ENCODE peak calls at places on chromosomes 12 and 14, in ten cellular contexts. H, L, K, A, D, P, N, M, C and S are unnamed samples.

GRCh38 chr12:12095016-12095415 is 24.3 kb downstream of the BCL2L14 start:
- ATAC-seq in H (no peak), L (no peak), K (no peak), A (no peak), D (no peak), P (no peak), N (no peak), M (no peak), C (no peak), S (no peak)

GRCh38 chr14:31950760-31951637 is 126.1 kb upstream of the ARHGAP5 start:
- ATAC-seq in H (peak), L (peak), K (no peak), A (no peak), D (no peak), P (no peak), N (peak), M (peak), C (no peak), S (peak)

GRCh38 chr12:27754795-27755194 is 25.2 kb upstream of the KLHL42 start:
- ATAC-seq in H (no peak), L (no peak), K (no peak), A (no peak), D (no peak), P (no peak), N (no peak), M (no peak), C (no peak), S (no peak)

GRCh38 chr12:103279444-103279843 is 216.3 kb downstream of the C12orf42 start:
- ATAC-seq in H (no peak), L (no peak), K (no peak), A (no peak), D (peak), P (peak), N (no peak), M (no peak), C (peak), S (no peak)

GRCh38 chr12:28909291-28909690 is 239.8 kb upstream of the FAR2 start:
- ATAC-seq in H (no peak), L (no peak), K (no peak), A (no peak), D (no peak), P (no peak), N (no peak), M (no peak), C (no peak), S (no peak)

GRCh38 chr12:95241761-95242506 is 24.3 kb downstream of the VEZT start:
- ATAC-seq in H (no peak), L (no peak), K (no peak), A (no peak), D (no peak), P (no peak), N (no peak), M (no peak), C (no peak), S (no peak)

GRCh38 chr12:116502989-116503496 is 56.1 kb upstream of the MAP1LC3B2 start:
- ATAC-seq in H (no peak), L (peak), K (no peak), A (no peak), D (no peak), P (no peak), N (peak), M (no peak), C (no peak), S (no peak)

GRCh38 chr14:67487937-67488893 is at the start of gene TMEM229B:
- ATAC-seq in H (no peak), L (no peak), K (peak), A (peak), D (peak), P (peak), N (peak), M (no peak), C (peak), S (peak)

GRCh38 chr14:90803249-90803648 is 13.0 kb downstream of the TTC7B start:
- ATAC-seq in H (no peak), L (no peak), K (no peak), A (no peak), D (no peak), P (no peak), N (no peak), M (no peak), C (no peak), S (no peak)

GRCh38 chr14:76465651-76466050 is 89.7 kb downstream of the ESRRB start:
- ATAC-seq in H (no peak), L (no peak), K (no peak), A (no peak), D (no peak), P (no peak), N (no peak), M (peak), C (no peak), S (no peak)

GRCh38 chr14:30620178-30620577 is 1.9 kb upstream of the SCFD1 start:
- ATAC-seq in H (peak), L (no peak), K (no peak), A (no peak), D (peak), P (peak), N (no peak), M (no peak), C (no peak), S (no peak)

GRCh38 chr14:68495638-68496114 is 297.2 kb downstream of the ZFP36L1 start:
- ATAC-seq in H (no peak), L (no peak), K (no peak), A (no peak), D (no peak), P (no peak), N (no peak), M (no peak), C (peak), S (peak)

GRCh38 chr12:65779946-65780345 is 44.3 kb upstream of the HMGA2 start:
- ATAC-seq in H (no peak), L (no peak), K (no peak), A (no peak), D (no peak), P (no peak), N (no peak), M (no peak), C (no peak), S (no peak)

GRCh38 chr12:89333564-89334252 is 18.6 kb downstream of the DUSP6 start:
- ATAC-seq in H (no peak), L (peak), K (peak), A (peak), D (peak), P (peak), N (peak), M (peak), C (peak), S (peak)

GRCh38 chr12:116538682-116539264 is 20.4 kb upstream of the MAP1LC3B2 start:
- ATAC-seq in H (no peak), L (no peak), K (no peak), A (no peak), D (no peak), P (no peak), N (no peak), M (no peak), C (no peak), S (no peak)

GRCh38 chr14:36162267-36162666 is 14.3 kb downstream of the PTCSC3 start:
- ATAC-seq in H (no peak), L (no peak), K (no peak), A (no peak), D (no peak), P (no peak), N (no peak), M (peak), C (no peak), S (no peak)

GRCh38 chr12:46230985-46231384 is 37.9 kb downstream of the SLC38A1 start:
- ATAC-seq in H (peak), L (no peak), K (no peak), A (no peak), D (peak), P (peak), N (no peak), M (no peak), C (peak), S (no peak)

GRCh38 chr14:50001999-50002925 is 109.4 kb downstream of the ARF6 start:
- ATAC-seq in H (no peak), L (no peak), K (peak), A (no peak), D (peak), P (peak), N (no peak), M (no peak), C (peak), S (no peak)

GRCh38 chr12:10715491-10715890 is 7.6 kb downstream of the YBX3 start:
- ATAC-seq in H (no peak), L (no peak), K (no peak), A (peak), D (peak), P (peak), N (no peak), M (no peak), C (no peak), S (no peak)

GRCh38 chr14:37712976-37713431 is 117.6 kb downstream of the TTC6 start:
- ATAC-seq in H (no peak), L (no peak), K (no peak), A (no peak), D (no peak), P (no peak), N (no peak), M (no peak), C (no peak), S (peak)

GRCh38 chr12:108371801-108372344 is 32.8 kb upstream of the CMKLR1 start:
- ATAC-seq in H (no peak), L (peak), K (no peak), A (no peak), D (no peak), P (no peak), N (peak), M (no peak), C (no peak), S (no peak)

GRCh38 chr14:89730692-89731091 is 223.8 kb downstream of the EFCAB11 start:
- ATAC-seq in H (no peak), L (peak), K (no peak), A (no peak), D (no peak), P (no peak), N (peak), M (no peak), C (no peak), S (no peak)

GRCh38 chr12:76587428-76588178 is 28.0 kb upstream of the OSBPL8 start:
- ATAC-seq in H (no peak), L (peak), K (no peak), A (no peak), D (no peak), P (no peak), N (no peak), M (no peak), C (no peak), S (no peak)

GRCh38 chr12:15629108-15629507 is 160.1 kb downstream of the EPS8 start:
- ATAC-seq in H (peak), L (peak), K (no peak), A (no peak), D (no peak), P (no peak), N (peak), M (peak), C (peak), S (peak)

GRCh38 chr14:31263485-31264133 is 56.0 kb upstream of the HECTD1 start:
- ATAC-seq in H (peak), L (peak), K (no peak), A (no peak), D (no peak), P (no peak), N (peak), M (no peak), C (no peak), S (peak)

GRCh38 chr14:40362856-40363255 is 930.6 kb upstream of the FBXO33 start:
- ATAC-seq in H (no peak), L (no peak), K (no peak), A (no peak), D (no peak), P (no peak), N (no peak), M (peak), C (no peak), S (no peak)

GRCh38 chr12:85627584-85627983 is 208.6 kb downstream of the RASSF9 start:
- ATAC-seq in H (peak), L (no peak), K (no peak), A (no peak), D (no peak), P (no peak), N (no peak), M (no peak), C (no peak), S (no peak)

GRCh38 chr12:53483979-53484377 is 15.3 kb downstream of the MAP3K12 start:
- ATAC-seq in H (peak), L (no peak), K (no peak), A (peak), D (peak), P (peak), N (no peak), M (no peak), C (peak), S (no peak)

GRCh38 chr12:123278150-123278627 is 6.5 kb upstream of the CDK2AP1 start:
- ATAC-seq in H (no peak), L (no peak), K (no peak), A (no peak), D (peak), P (peak), N (peak), M (no peak), C (peak), S (no peak)

GRCh38 chr14:51539571-51540037 is 112.1 kb upstream of the FRMD6 start:
- ATAC-seq in H (peak), L (no peak), K (no peak), A (no peak), D (no peak), P (no peak), N (no peak), M (peak), C (no peak), S (peak)

GRCh38 chr12:63967781-63968180 is 123.3 kb downstream of the SRGAP1 start:
- ATAC-seq in H (no peak), L (no peak), K (no peak), A (no peak), D (no peak), P (no peak), N (no peak), M (no peak), C (no peak), S (no peak)

GRCh38 chr12:104132351-104132956 is 5.6 kb downstream of the NFYB start:
- ATAC-seq in H (no peak), L (peak), K (no peak), A (no peak), D (no peak), P (no peak), N (no peak), M (no peak), C (no peak), S (no peak)

GRCh38 chr12:123715151-123715676 is 3.1 kb downstream of the ATP6V0A2 start:
- ATAC-seq in H (no peak), L (no peak), K (no peak), A (no peak), D (peak), P (peak), N (no peak), M (no peak), C (no peak), S (no peak)

GRCh38 chr12:84634526-84634925 is 278.1 kb downstream of the SLC6A15 start:
- ATAC-seq in H (no peak), L (no peak), K (no peak), A (no peak), D (no peak), P (no peak), N (no peak), M (no peak), C (no peak), S (no peak)

GRCh38 chr12:47828008-47828966 is 8.6 kb upstream of the HDAC7 start:
- ATAC-seq in H (peak), L (peak), K (no peak), A (no peak), D (no peak), P (no peak), N (no peak), M (peak), C (no peak), S (no peak)